ENCODE peak calls at places on chromosomes 12 and 14, in four cellular contexts. One of them, this sample, is unnamed. For H3K4me1 and H3K27me3, the result is how much of the 10 kb centered on the place peaks cover.

GRCh38 chr12:56080556-56081138 is 682 bp downstream of the ERBB3 start:
- DNase-seq in IMR-90: no peak
- DNase-seq in right cardiac atrium: no peak
- DNase-seq in pancreas: peak
- DNase-seq in this sample: no peak

GRCh38 chr14:73235531-73236155 is 1.7 kb upstream of the PAPLN start:
- DNase-seq in IMR-90: no peak
- DNase-seq in right cardiac atrium: no peak
- DNase-seq in pancreas: no peak
- DNase-seq in this sample: no peak

GRCh38 chr12:127785535-127785934 is 481.4 kb upstream of the TMEM132C start:
- DNase-seq in IMR-90: no peak
- DNase-seq in right cardiac atrium: no peak
- DNase-seq in pancreas: no peak
- DNase-seq in this sample: no peak

GRCh38 chr12:5391638-5392037 is 40.3 kb upstream of the NTF3 start:
- DNase-seq in IMR-90: peak
- DNase-seq in right cardiac atrium: no peak
- DNase-seq in pancreas: no peak
- DNase-seq in this sample: no peak

GRCh38 chr14:71121711-71122110 is 214.5 kb downstream of the PCNX1 start:
- DNase-seq in IMR-90: no peak
- DNase-seq in right cardiac atrium: no peak
- DNase-seq in pancreas: no peak
- DNase-seq in this sample: no peak

GRCh38 chr14:28323951-28324741 is 442.4 kb upstream of the FOXG1 start:
- DNase-seq in IMR-90: no peak
- DNase-seq in right cardiac atrium: no peak
- DNase-seq in pancreas: no peak
- DNase-seq in this sample: no peak

GRCh38 chr12:13404631-13405473 is 208.3 kb downstream of the EMP1 start:
- DNase-seq in IMR-90: no peak
- DNase-seq in right cardiac atrium: no peak
- DNase-seq in pancreas: no peak
- DNase-seq in this sample: no peak

GRCh38 chr12:109387425-109388166 is 39.9 kb downstream of the MYO1H start:
- DNase-seq in IMR-90: peak
- DNase-seq in right cardiac atrium: no peak
- DNase-seq in pancreas: no peak
- DNase-seq in this sample: no peak

GRCh38 chr14:90510208-90510607 is 113.4 kb downstream of the CALM1 start:
- DNase-seq in IMR-90: no peak
- DNase-seq in right cardiac atrium: peak
- DNase-seq in pancreas: no peak
- DNase-seq in this sample: no peak

GRCh38 chr12:125124320-125124966 is 59.2 kb downstream of the AACS start:
- DNase-seq in IMR-90: no peak
- DNase-seq in right cardiac atrium: no peak
- DNase-seq in pancreas: no peak
- DNase-seq in this sample: no peak

GRCh38 chr12:59708484-59708883 is 112.7 kb downstream of the SLC16A7 start:
- DNase-seq in IMR-90: peak
- DNase-seq in right cardiac atrium: no peak
- DNase-seq in pancreas: no peak
- DNase-seq in this sample: no peak

GRCh38 chr14:91175296-91175695 is 61.4 kb downstream of the DGLUCY start:
- DNase-seq in IMR-90: no peak
- DNase-seq in right cardiac atrium: no peak
- DNase-seq in pancreas: no peak
- DNase-seq in this sample: no peak

GRCh38 chr14:85531594-85532391 is 1.8 kb downstream of the FLRT2 start:
- DNase-seq in IMR-90: peak
- DNase-seq in right cardiac atrium: peak
- DNase-seq in pancreas: peak
- DNase-seq in this sample: no peak

GRCh38 chr12:104790296-104791125 is 167.6 kb downstream of the SLC41A2 start:
- DNase-seq in IMR-90: peak
- DNase-seq in right cardiac atrium: peak
- DNase-seq in pancreas: peak
- DNase-seq in this sample: peak

GRCh38 chr12:5096241-5096880 is 52.7 kb downstream of the KCNA5 start:
- DNase-seq in IMR-90: peak
- DNase-seq in right cardiac atrium: no peak
- DNase-seq in pancreas: no peak
- DNase-seq in this sample: no peak

GRCh38 chr12:71295913-71296312 is 138.1 kb upstream of the TSPAN8 start:
- DNase-seq in IMR-90: no peak
- DNase-seq in right cardiac atrium: no peak
- DNase-seq in pancreas: no peak
- DNase-seq in this sample: no peak

GRCh38 chr14:41799817-41800216 is 193.1 kb downstream of the LRFN5 start:
- DNase-seq in IMR-90: no peak
- DNase-seq in right cardiac atrium: no peak
- DNase-seq in pancreas: no peak
- DNase-seq in this sample: no peak

GRCh38 chr12:96347130-96347699 is 53.0 kb downstream of the CDK17 start:
- DNase-seq in IMR-90: no peak
- DNase-seq in right cardiac atrium: no peak
- DNase-seq in pancreas: no peak
- DNase-seq in this sample: no peak

GRCh38 chr14:56304456-56304855 is 186.2 kb downstream of the PELI2 start:
- DNase-seq in IMR-90: no peak
- DNase-seq in right cardiac atrium: no peak
- DNase-seq in pancreas: no peak
- DNase-seq in this sample: no peak

GRCh38 chr12:69027411-69027811 is 94.4 kb upstream of the CPM start:
- DNase-seq in IMR-90: peak
- DNase-seq in right cardiac atrium: no peak
- DNase-seq in pancreas: no peak
- DNase-seq in this sample: no peak

GRCh38 chr12:106282457-106283097 is 20.0 kb upstream of the TCP11L2 start:
- DNase-seq in IMR-90: peak
- DNase-seq in right cardiac atrium: no peak
- DNase-seq in pancreas: no peak
- DNase-seq in this sample: peak

GRCh38 chr14:56172074-56172473 is 53.9 kb downstream of the PELI2 start:
- DNase-seq in IMR-90: no peak
- DNase-seq in right cardiac atrium: no peak
- DNase-seq in pancreas: no peak
- DNase-seq in this sample: no peak

GRCh38 chr12:116044181-116044580 is 233.3 kb downstream of the MED13L start:
- DNase-seq in IMR-90: no peak
- DNase-seq in right cardiac atrium: no peak
- DNase-seq in pancreas: no peak
- DNase-seq in this sample: no peak
- H3K27ac ChIP-seq in IMR-90: no peak
- H3K27ac ChIP-seq in right cardiac atrium: no peak
- H3K27ac ChIP-seq in pancreas: no peak
- H3K27ac ChIP-seq in this sample: no peak

GRCh38 chr14:103250888-103251287 is 83.1 kb upstream of the EIF5 start:
- DNase-seq in IMR-90: no peak
- DNase-seq in right cardiac atrium: no peak
- DNase-seq in pancreas: no peak
- DNase-seq in this sample: no peak
- H3K4me1 ChIP-seq in IMR-90: under half
- H3K4me1 ChIP-seq in right cardiac atrium: under half
- H3K4me1 ChIP-seq in pancreas: under half
- H3K4me1 ChIP-seq in this sample: under half

DNA sequence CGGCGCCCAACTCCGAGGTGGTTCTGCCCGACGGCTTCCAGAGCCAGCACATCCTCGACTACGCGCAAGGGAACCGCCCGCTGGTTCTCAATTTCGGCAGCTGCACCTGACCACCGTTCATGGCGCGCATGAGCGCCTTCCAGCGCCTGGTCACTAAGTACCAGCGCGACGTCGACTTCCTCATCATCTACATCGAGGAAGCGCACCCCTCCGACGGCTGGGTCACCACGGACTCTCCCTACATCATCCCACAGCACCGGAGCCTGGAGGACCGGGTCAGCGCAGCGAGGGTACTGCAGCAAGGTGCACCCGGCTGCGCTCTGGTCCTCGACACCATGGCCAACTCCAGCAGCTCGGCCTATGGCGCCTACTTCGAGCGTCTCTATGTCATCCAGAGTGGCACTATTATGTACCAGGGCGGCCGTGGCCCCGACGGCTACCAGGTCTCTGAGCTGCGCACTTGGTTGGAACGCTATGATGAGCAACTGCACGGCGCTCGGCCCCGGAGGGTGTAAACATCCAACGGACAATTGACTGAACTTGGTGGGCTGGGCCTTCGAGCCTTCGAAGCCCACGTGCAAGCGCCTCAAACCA is 699 bp downstream of the DIO3 start:
- DNase-seq in IMR-90: no peak
- DNase-seq in right cardiac atrium: no peak
- DNase-seq in pancreas: no peak
- DNase-seq in this sample: no peak
- H3K27me3 ChIP-seq in IMR-90: half or more
- H3K27me3 ChIP-seq in right cardiac atrium: under half
- H3K27me3 ChIP-seq in pancreas: under half
- H3K27me3 ChIP-seq in this sample: under half

DNA sequence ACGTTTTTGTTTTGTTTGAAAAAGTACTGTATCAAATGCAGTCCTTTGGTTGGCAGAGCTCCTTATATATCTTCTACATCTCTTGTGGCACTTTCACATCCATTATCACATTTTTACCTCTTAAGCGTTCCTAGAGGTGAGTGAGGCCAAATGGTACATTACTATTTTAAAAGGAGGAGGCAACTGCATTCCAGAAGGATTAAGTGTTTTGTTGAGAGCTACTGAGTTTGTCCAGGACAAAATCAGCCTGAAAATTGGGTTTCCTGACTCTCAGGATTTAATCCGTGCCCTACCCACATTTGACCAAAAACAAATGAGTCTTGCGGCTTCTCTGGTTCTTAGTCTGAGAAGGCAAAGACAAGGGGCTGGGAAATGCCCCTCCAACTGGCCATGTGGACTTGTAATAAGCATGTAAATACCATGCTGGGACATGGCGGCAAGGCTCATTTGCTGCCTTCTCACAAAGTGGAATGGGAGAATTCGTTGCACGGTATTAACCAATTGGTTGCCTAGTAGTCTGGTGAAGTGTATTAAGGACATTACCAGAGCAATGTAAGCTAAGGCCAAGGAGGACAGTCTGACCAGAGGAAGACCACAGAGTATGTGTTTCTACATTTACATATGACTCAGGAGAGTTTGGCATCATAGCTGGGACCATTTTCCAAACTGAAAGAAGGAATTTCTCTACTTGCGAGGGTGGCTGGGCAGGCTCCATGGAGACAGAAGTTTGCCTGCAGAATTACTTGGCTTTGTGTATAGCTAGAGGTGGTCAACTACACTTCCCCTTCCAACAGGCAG is 175.8 kb upstream of the PLXNC1 start:
- DNase-seq in IMR-90: peak
- DNase-seq in right cardiac atrium: no peak
- DNase-seq in pancreas: no peak
- DNase-seq in this sample: no peak
- H3K27ac ChIP-seq in IMR-90: no peak
- H3K27ac ChIP-seq in right cardiac atrium: peak
- H3K27ac ChIP-seq in pancreas: no peak
- H3K27ac ChIP-seq in this sample: no peak

This sample was measured in CD4-positive, alpha-beta memory T cell.